ENCODE peak calls at places on chromosomes 13 and 19, in seven cellular contexts. C is OCI-LY7, L is cardiac fibroblast, G is testis, I is uterus, J is fibroblast of mammary gland, B is thoracic aorta. V is an unnamed sample.

GRCh38 chr19:45499196-45500180 is 1.2 kb downstream of the PPM1N start:
- DNase-seq in C (peak), L (peak), G (peak), I (no peak), J (no peak), B (no peak), V (no peak)

GRCh38 chr13:95644611-95645052 is at the start of gene DZIP1:
- DNase-seq in C (no peak), L (peak), G (peak), I (peak), J (peak), B (peak), V (peak)

GRCh38 chr13:40986328-40986856 is 32.7 kb downstream of the ELF1 start:
- DNase-seq in C (no peak), L (peak), G (no peak), I (no peak), J (peak), B (no peak), V (no peak)

GRCh38 chr19:39038098-39038497 is 5.7 kb upstream of the FBXO27 start:
- DNase-seq in C (no peak), L (peak), G (peak), I (no peak), J (peak), B (no peak), V (no peak)

GRCh38 chr19:48837081-48837524 is 812 bp upstream of the HSD17B14 start:
- DNase-seq in C (peak), L (peak), G (peak), I (peak), J (peak), B (peak), V (peak)

GRCh38 chr13:29284726-29285125 is 310.8 kb downstream of the SLC7A1 start:
- DNase-seq in C (no peak), L (no peak), G (no peak), I (no peak), J (peak), B (no peak), V (no peak)

GRCh38 chr19:17234911-17235617 is 9.0 kb downstream of the OCEL1 start:
- DNase-seq in C (peak), L (peak), G (peak), I (peak), J (peak), B (no peak), V (no peak)

GRCh38 chr13:73096173-73097117 is 37.6 kb downstream of the KLF5 start:
- DNase-seq in C (no peak), L (peak), G (no peak), I (no peak), J (peak), B (no peak), V (no peak)

GRCh38 chr19:3691726-3692125 is 8.5 kb downstream of the PIP5K1C start:
- DNase-seq in C (no peak), L (no peak), G (no peak), I (no peak), J (no peak), B (no peak), V (no peak)

GRCh38 chr19:49590071-49590970 is 661 bp upstream of the PRR12 start:
- DNase-seq in C (peak), L (peak), G (peak), I (peak), J (peak), B (peak), V (peak)

GRCh38 chr19:49151339-49152217 is 3.6 kb downstream of the HRC start:
- DNase-seq in C (peak), L (peak), G (peak), I (peak), J (peak), B (no peak), V (no peak)

GRCh38 chr19:43570174-43570791 is 5.0 kb downstream of the XRCC1 start:
- DNase-seq in C (peak), L (no peak), G (no peak), I (no peak), J (no peak), B (no peak), V (no peak)

GRCh38 chr13:38577048-38577447 is 109.8 kb upstream of the FREM2 start:
- DNase-seq in C (no peak), L (no peak), G (no peak), I (no peak), J (peak), B (no peak), V (no peak)

DNA sequence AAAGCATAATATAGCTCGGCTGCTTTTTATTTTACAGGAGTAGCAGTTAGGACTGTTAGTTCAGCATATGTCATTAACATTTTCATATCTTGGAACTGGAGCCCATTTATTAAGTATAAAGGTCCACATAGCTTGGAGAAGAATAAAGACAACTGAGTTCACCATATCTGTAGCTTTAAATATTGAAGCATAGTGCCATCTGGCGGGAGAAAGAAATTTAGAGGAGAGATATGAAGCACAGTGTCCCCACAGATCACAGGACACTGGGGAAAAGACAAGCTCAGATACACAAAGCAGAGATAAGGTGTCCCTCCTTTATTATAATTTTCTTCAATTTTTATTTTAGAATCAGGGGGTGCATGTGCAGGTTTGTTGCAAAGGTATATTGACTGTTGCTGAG is 104.7 kb upstream of the FREM2 start:
- DNase-seq in C (peak), L (peak), G (peak), I (no peak), J (peak), B (no peak), V (no peak)
- TF ChIP-seq CTCF in C (peak), L (peak), G (no peak), I (peak), J (peak), B (peak), V (peak)

GRCh38 chr13:99301913-99302636 is 5.1 kb downstream of the GPR183 start:
- DNase-seq in C (no peak), L (no peak), G (no peak), I (no peak), J (no peak), B (no peak), V (no peak)
- H3K4me3 ChIP-seq in C (no peak), L (no peak), G (no peak), I (no peak), J (no peak), B (no peak), V (no peak)

GRCh38 chr19:29121684-29122083 is 91.3 kb downstream of the UQCRFS1 start:
- DNase-seq in C (no peak), L (peak), G (peak), I (no peak), J (peak), B (no peak), V (no peak)
- TF ChIP-seq CTCF in C (peak), L (peak), G (no peak), I (no peak), J (peak), B (no peak), V (no peak)

GRCh38 chr13:93861818-93862217 is 617.7 kb downstream of the DCT start:
- DNase-seq in C (no peak), L (peak), G (no peak), I (no peak), J (peak), B (no peak), V (no peak)
- H3K4me3 ChIP-seq in C (no peak), L (no peak), G (no peak), I (no peak), J (no peak), B (no peak), V (no peak)

GRCh38 chr13:103788061-103788652 is 721.9 kb upstream of the SLC10A2 start:
- DNase-seq in C (no peak), L (no peak), G (peak), I (no peak), J (no peak), B (no peak), V (no peak)
- TF ChIP-seq CTCF in C (peak), L (peak), G (no peak), I (no peak), J (no peak), B (no peak), V (no peak)

GRCh38 chr19:11792942-11793341 is 5.4 kb upstream of the ZNF491 start:
- DNase-seq in C (no peak), L (no peak), G (no peak), I (no peak), J (no peak), B (no peak), V (no peak)

GRCh38 chr19:11798391-11799296 is at the start of gene ZNF491:
- DNase-seq in C (peak), L (peak), G (peak), I (peak), J (peak), B (peak), V (peak)

DNA sequence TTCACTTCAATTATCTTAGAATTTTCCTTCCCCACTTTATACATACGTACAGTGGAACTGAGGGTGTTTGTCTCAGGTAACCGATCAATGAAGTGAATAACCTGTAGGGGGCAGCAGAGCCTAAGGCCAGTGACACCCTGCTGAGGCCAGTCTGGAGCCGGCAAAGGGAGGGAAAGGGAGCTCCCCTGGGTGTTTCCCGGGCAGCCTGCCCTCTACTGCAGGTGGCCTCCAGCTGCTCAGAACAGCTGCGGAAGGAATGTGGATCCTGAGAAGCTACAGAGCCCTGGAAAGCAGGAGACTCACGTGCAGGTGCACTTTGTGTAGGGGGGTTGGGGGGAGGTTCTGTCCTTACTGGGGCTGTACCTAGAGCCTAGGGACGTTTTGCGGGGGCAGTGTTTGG is 832 bp upstream of the ZNF491 start:
- DNase-seq in C (peak), L (peak), G (peak), I (peak), J (peak), B (peak), V (peak)
- H3K4me3 ChIP-seq in C (peak), L (no peak), G (peak), I (peak), J (no peak), B (peak), V (no peak)

GRCh38 chr19:41324231-41324702 is 14.3 kb downstream of the CCDC97 start:
- DNase-seq in C (no peak), L (no peak), G (no peak), I (no peak), J (peak), B (no peak), V (no peak)

GRCh38 chr19:41322451-41322850 is 12.5 kb downstream of the CCDC97 start:
- DNase-seq in C (no peak), L (no peak), G (no peak), I (peak), J (no peak), B (no peak), V (no peak)

GRCh38 chr19:41321600-41322270 is 11.8 kb downstream of the CCDC97 start:
- DNase-seq in C (peak), L (peak), G (peak), I (peak), J (peak), B (no peak), V (no peak)

GRCh38 chr19:41323430-41324125 is 13.6 kb downstream of the CCDC97 start:
- DNase-seq in C (no peak), L (peak), G (peak), I (peak), J (peak), B (peak), V (peak)

GRCh38 chr19:41323023-41323422 is 13.1 kb downstream of the CCDC97 start:
- DNase-seq in C (no peak), L (peak), G (peak), I (peak), J (peak), B (no peak), V (no peak)
- TF ChIP-seq CTCF in C (no peak), L (no peak), G (no peak), I (no peak), J (no peak), B (no peak), V (no peak)

GRCh38 chr13:27308941-27309340 is 38.3 kb downstream of the RASL11A start:
- DNase-seq in C (no peak), L (no peak), G (no peak), I (no peak), J (no peak), B (no peak), V (no peak)
- H3K4me3 ChIP-seq in C (no peak), L (no peak), G (peak), I (no peak), J (no peak), B (no peak), V (no peak)